ENCODE peak calls at places on chromosome 21, in eight cellular contexts. One of them, this sample, is unnamed.

GRCh38 chr21:31203371-31204054 is 140.5 kb downstream of the TIAM1 start:
- DNase-seq in neural progenitor cell: no peak
- DNase-seq in left lung: no peak
- DNase-seq in uterus: no peak
- DNase-seq in osteoblast: peak; percentile 76
- DNase-seq in effector memory CD4-positive, alpha-beta T cell: no peak
- DNase-seq in kidney: no peak
- DNase-seq in endothelial cell of umbilical vein: no peak
- DNase-seq in this sample: no peak

GRCh38 chr21:42651515-42652401 is 1.7 kb upstream of the PDE9A start:
- DNase-seq in uterus: no peak
- DNase-seq in effector memory CD4-positive, alpha-beta T cell: no peak
- DNase-seq in osteoblast: peak; percentile 76
- DNase-seq in neural progenitor cell: no peak
- DNase-seq in kidney: peak; percentile 90
- DNase-seq in left lung: no peak
- DNase-seq in endothelial cell of umbilical vein: no peak
- DNase-seq in this sample: no peak

GRCh38 chr21:38938343-38938742 is 132.6 kb downstream of the ETS2 start:
- DNase-seq in kidney: no peak
- DNase-seq in endothelial cell of umbilical vein: no peak
- DNase-seq in uterus: no peak
- DNase-seq in neural progenitor cell: peak; percentile 66
- DNase-seq in effector memory CD4-positive, alpha-beta T cell: no peak
- DNase-seq in osteoblast: no peak
- DNase-seq in left lung: no peak
- DNase-seq in this sample: no peak

GRCh38 chr21:25835397-25835796 is 100.6 kb downstream of the GABPA start:
- DNase-seq in neural progenitor cell: peak; percentile 2
- DNase-seq in osteoblast: peak; percentile 21
- DNase-seq in effector memory CD4-positive, alpha-beta T cell: no peak
- DNase-seq in left lung: no peak
- DNase-seq in uterus: no peak
- DNase-seq in kidney: no peak
- DNase-seq in endothelial cell of umbilical vein: no peak
- DNase-seq in this sample: no peak

GRCh38 chr21:39660596-39660995 is 47.9 kb downstream of the B3GALT5 start:
- DNase-seq in endothelial cell of umbilical vein: peak; percentile 43
- DNase-seq in uterus: peak; percentile 31
- DNase-seq in effector memory CD4-positive, alpha-beta T cell: no peak
- DNase-seq in left lung: no peak
- DNase-seq in neural progenitor cell: peak; percentile 25
- DNase-seq in osteoblast: no peak
- DNase-seq in kidney: no peak
- DNase-seq in this sample: no peak

GRCh38 chr21:39373634-39374033 is 24.7 kb upstream of the HMGN1 start:
- DNase-seq in endothelial cell of umbilical vein: peak; percentile 36
- DNase-seq in osteoblast: peak; percentile 90
- DNase-seq in left lung: no peak
- DNase-seq in kidney: no peak
- DNase-seq in neural progenitor cell: peak; percentile 55
- DNase-seq in effector memory CD4-positive, alpha-beta T cell: no peak
- DNase-seq in uterus: no peak
- DNase-seq in this sample: no peak

GRCh38 chr21:15896501-15896900 is 166.7 kb downstream of the USP25 start:
- DNase-seq in endothelial cell of umbilical vein: no peak
- DNase-seq in left lung: no peak
- DNase-seq in uterus: no peak
- DNase-seq in neural progenitor cell: no peak
- DNase-seq in effector memory CD4-positive, alpha-beta T cell: no peak
- DNase-seq in kidney: no peak
- DNase-seq in osteoblast: no peak
- DNase-seq in this sample: no peak

GRCh38 chr21:42411197-42411869 is 7.6 kb downstream of the UBASH3A start:
- DNase-seq in uterus: no peak
- DNase-seq in left lung: no peak
- DNase-seq in effector memory CD4-positive, alpha-beta T cell: no peak
- DNase-seq in neural progenitor cell: peak; percentile 47
- DNase-seq in endothelial cell of umbilical vein: no peak
- DNase-seq in kidney: no peak
- DNase-seq in osteoblast: no peak
- DNase-seq in this sample: no peak

GRCh38 chr21:26732442-26733221 is 112.6 kb downstream of the ADAMTS1 start:
- DNase-seq in effector memory CD4-positive, alpha-beta T cell: no peak
- DNase-seq in osteoblast: peak; percentile 64
- DNase-seq in neural progenitor cell: peak; percentile 62
- DNase-seq in endothelial cell of umbilical vein: peak; percentile 38
- DNase-seq in kidney: no peak
- DNase-seq in left lung: no peak
- DNase-seq in uterus: peak; percentile 54
- DNase-seq in this sample: no peak

GRCh38 chr21:39564200-39564599 is 48.5 kb upstream of the B3GALT5 start:
- DNase-seq in uterus: no peak
- DNase-seq in endothelial cell of umbilical vein: no peak
- DNase-seq in effector memory CD4-positive, alpha-beta T cell: no peak
- DNase-seq in neural progenitor cell: no peak
- DNase-seq in left lung: no peak
- DNase-seq in osteoblast: no peak
- DNase-seq in kidney: peak; percentile 82
- DNase-seq in this sample: no peak

GRCh38 chr21:16084776-16085364 is 355.1 kb downstream of the USP25 start:
- DNase-seq in uterus: peak; percentile 80
- DNase-seq in neural progenitor cell: no peak
- DNase-seq in kidney: no peak
- DNase-seq in left lung: no peak
- DNase-seq in osteoblast: peak; percentile 84
- DNase-seq in endothelial cell of umbilical vein: no peak
- DNase-seq in effector memory CD4-positive, alpha-beta T cell: no peak
- DNase-seq in this sample: no peak

GRCh38 chr21:46515109-46515508 is 56.4 kb downstream of the DIP2A start:
- DNase-seq in effector memory CD4-positive, alpha-beta T cell: peak; percentile 42
- DNase-seq in osteoblast: no peak
- DNase-seq in neural progenitor cell: no peak
- DNase-seq in endothelial cell of umbilical vein: peak; percentile 75
- DNase-seq in kidney: no peak
- DNase-seq in left lung: no peak
- DNase-seq in uterus: peak; percentile 26
- DNase-seq in this sample: no peak

GRCh38 chr21:9837946-9838801 is 683.2 kb upstream of the TPTE start:
- DNase-seq in effector memory CD4-positive, alpha-beta T cell: no peak
- DNase-seq in uterus: no peak
- DNase-seq in neural progenitor cell: no peak
- DNase-seq in left lung: no peak
- DNase-seq in endothelial cell of umbilical vein: no peak
- DNase-seq in osteoblast: peak; percentile 42
- DNase-seq in kidney: peak; percentile 81
- DNase-seq in this sample: no peak

GRCh38 chr21:26098758-26099157 is 71.8 kb downstream of the APP start:
- DNase-seq in left lung: no peak
- DNase-seq in osteoblast: no peak
- DNase-seq in uterus: no peak
- DNase-seq in kidney: no peak
- DNase-seq in neural progenitor cell: no peak
- DNase-seq in endothelial cell of umbilical vein: no peak
- DNase-seq in effector memory CD4-positive, alpha-beta T cell: no peak
- DNase-seq in this sample: no peak

GRCh38 chr21:43925096-43925481 is 60.1 kb downstream of the AGPAT3 start:
- DNase-seq in endothelial cell of umbilical vein: no peak
- DNase-seq in osteoblast: no peak
- DNase-seq in effector memory CD4-positive, alpha-beta T cell: no peak
- DNase-seq in kidney: peak; percentile 59
- DNase-seq in neural progenitor cell: no peak
- DNase-seq in uterus: no peak
- DNase-seq in left lung: no peak
- DNase-seq in this sample: no peak

GRCh38 chr21:27570306-27570868 is 603.5 kb upstream of the ADAMTS5 start:
- DNase-seq in uterus: peak; percentile 42
- DNase-seq in kidney: peak; percentile 71
- DNase-seq in osteoblast: peak; percentile 17
- DNase-seq in left lung: peak; percentile 37
- DNase-seq in endothelial cell of umbilical vein: peak; percentile 39
- DNase-seq in effector memory CD4-positive, alpha-beta T cell: no peak
- DNase-seq in neural progenitor cell: no peak
- DNase-seq in this sample: no peak

GRCh38 chr21:42161957-42162681 is 56.8 kb upstream of the ABCG1 start:
- DNase-seq in effector memory CD4-positive, alpha-beta T cell: no peak
- DNase-seq in osteoblast: no peak
- DNase-seq in left lung: no peak
- DNase-seq in kidney: peak; percentile 63
- DNase-seq in neural progenitor cell: peak; percentile 22
- DNase-seq in endothelial cell of umbilical vein: no peak
- DNase-seq in uterus: no peak
- DNase-seq in this sample: no peak

GRCh38 chr21:37484535-37485474 is 118.2 kb downstream of the DYRK1A start:
- DNase-seq in endothelial cell of umbilical vein: no peak
- DNase-seq in neural progenitor cell: no peak
- DNase-seq in osteoblast: no peak
- DNase-seq in left lung: no peak
- DNase-seq in kidney: no peak
- DNase-seq in effector memory CD4-positive, alpha-beta T cell: no peak
- DNase-seq in uterus: no peak
- DNase-seq in this sample: no peak

GRCh38 chr21:37483776-37484175 is 117.2 kb downstream of the DYRK1A start:
- DNase-seq in endothelial cell of umbilical vein: no peak
- DNase-seq in left lung: no peak
- DNase-seq in uterus: no peak
- DNase-seq in osteoblast: no peak
- DNase-seq in neural progenitor cell: peak; percentile 31
- DNase-seq in kidney: no peak
- DNase-seq in effector memory CD4-positive, alpha-beta T cell: no peak
- DNase-seq in this sample: no peak

GRCh38 chr21:37490084-37490483 is 123.5 kb downstream of the DYRK1A start:
- DNase-seq in effector memory CD4-positive, alpha-beta T cell: no peak
- DNase-seq in osteoblast: no peak
- DNase-seq in kidney: no peak
- DNase-seq in left lung: no peak
- DNase-seq in uterus: no peak
- DNase-seq in endothelial cell of umbilical vein: no peak
- DNase-seq in neural progenitor cell: no peak
- DNase-seq in this sample: no peak

GRCh38 chr21:37489553-37489952 is 123.0 kb downstream of the DYRK1A start:
- DNase-seq in left lung: no peak
- DNase-seq in endothelial cell of umbilical vein: peak; percentile 31
- DNase-seq in uterus: no peak
- DNase-seq in neural progenitor cell: no peak
- DNase-seq in effector memory CD4-positive, alpha-beta T cell: no peak
- DNase-seq in kidney: no peak
- DNase-seq in osteoblast: no peak
- DNase-seq in this sample: no peak
- H3K36me3 ChIP-seq in left lung: peaks cover 44% of the 10 kb centered on the region
- H3K36me3 ChIP-seq in endothelial cell of umbilical vein: peaks cover 3% of the 10 kb centered on the region
- H3K36me3 ChIP-seq in uterus: no peaks in the 10 kb centered on the region
- H3K36me3 ChIP-seq in neural progenitor cell: peaks cover 6% of the 10 kb centered on the region
- H3K36me3 ChIP-seq in effector memory CD4-positive, alpha-beta T cell: peaks cover 31% of the 10 kb centered on the region
- H3K36me3 ChIP-seq in kidney: peaks cover 33% of the 10 kb centered on the region
- H3K36me3 ChIP-seq in osteoblast: peaks cover 36% of the 10 kb centered on the region
- H3K36me3 ChIP-seq in this sample: no peaks in the 10 kb centered on the region

GRCh38 chr21:36699546-36700294 is 805 bp downstream of the SIM2 start:
- DNase-seq in effector memory CD4-positive, alpha-beta T cell: no peak
- DNase-seq in uterus: no peak
- DNase-seq in left lung: no peak
- DNase-seq in kidney: no peak
- DNase-seq in neural progenitor cell: peak; percentile 49
- DNase-seq in endothelial cell of umbilical vein: no peak
- DNase-seq in osteoblast: peak; percentile 93
- DNase-seq in this sample: no peak
- H3K4me3 ChIP-seq in effector memory CD4-positive, alpha-beta T cell: no peak overlapping the region
- H3K4me3 ChIP-seq in uterus: no peak overlapping the region
- H3K4me3 ChIP-seq in left lung: no peak overlapping the region
- H3K4me3 ChIP-seq in kidney: no peak overlapping the region
- H3K4me3 ChIP-seq in neural progenitor cell: peak overlapping the region; percentile 48
- H3K4me3 ChIP-seq in endothelial cell of umbilical vein: no peak overlapping the region
- H3K4me3 ChIP-seq in osteoblast: peak overlapping the region; percentile 77
- H3K4me3 ChIP-seq in this sample: no peak overlapping the region

DNA sequence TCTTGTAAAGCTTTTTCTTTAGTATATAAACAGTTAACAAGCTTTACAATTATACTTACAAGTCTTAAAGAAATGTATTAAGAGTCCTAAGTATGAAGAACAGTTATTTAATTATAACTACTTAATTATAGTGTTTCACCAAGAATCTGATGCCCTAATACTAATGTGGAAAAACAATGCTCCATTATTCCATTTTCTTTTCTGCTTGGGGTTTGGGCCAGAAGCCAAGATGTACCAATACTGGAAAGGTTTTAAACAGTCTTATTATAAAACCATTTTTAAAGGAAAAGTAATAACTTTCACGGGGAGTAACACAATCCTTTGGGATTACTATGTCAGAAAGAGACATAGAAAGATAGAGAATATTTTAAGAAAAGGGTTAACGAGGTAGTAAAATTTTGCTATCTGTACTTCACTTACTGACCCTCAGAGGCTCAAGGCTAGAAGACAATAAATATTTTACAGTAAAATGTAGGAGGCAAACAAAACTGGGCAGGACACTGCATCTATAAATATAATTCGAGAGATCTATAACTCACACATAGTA is 64.0 kb downstream of the LTN1 start:
- DNase-seq in endothelial cell of umbilical vein: no peak
- DNase-seq in uterus: no peak
- DNase-seq in neural progenitor cell: no peak
- DNase-seq in osteoblast: no peak
- DNase-seq in left lung: no peak
- DNase-seq in kidney: no peak
- DNase-seq in effector memory CD4-positive, alpha-beta T cell: no peak
- DNase-seq in this sample: no peak
- H3K36me3 ChIP-seq in endothelial cell of umbilical vein: no peaks in the 10 kb centered on the region
- H3K36me3 ChIP-seq in uterus: no peaks in the 10 kb centered on the region
- H3K36me3 ChIP-seq in neural progenitor cell: peaks cover 7% of the 10 kb centered on the region
- H3K36me3 ChIP-seq in osteoblast: peaks cover 16% of the 10 kb centered on the region
- H3K36me3 ChIP-seq in left lung: peaks cover 53% of the 10 kb centered on the region
- H3K36me3 ChIP-seq in kidney: no peaks in the 10 kb centered on the region
- H3K36me3 ChIP-seq in effector memory CD4-positive, alpha-beta T cell: peaks cover 11% of the 10 kb centered on the region
- H3K36me3 ChIP-seq in this sample: no peaks in the 10 kb centered on the region

GRCh38 chr21:28883931-28884330 is 108.7 kb downstream of the LTN1 start:
- DNase-seq in left lung: no peak
- DNase-seq in kidney: no peak
- DNase-seq in osteoblast: no peak
- DNase-seq in neural progenitor cell: no peak
- DNase-seq in effector memory CD4-positive, alpha-beta T cell: no peak
- DNase-seq in endothelial cell of umbilical vein: no peak
- DNase-seq in uterus: no peak
- DNase-seq in this sample: no peak

GRCh38 chr21:28882345-28882744 is 110.3 kb downstream of the LTN1 start:
- DNase-seq in endothelial cell of umbilical vein: no peak
- DNase-seq in neural progenitor cell: no peak
- DNase-seq in kidney: no peak
- DNase-seq in effector memory CD4-positive, alpha-beta T cell: no peak
- DNase-seq in uterus: no peak
- DNase-seq in left lung: no peak
- DNase-seq in osteoblast: no peak
- DNase-seq in this sample: no peak

GRCh38 chr21:28884976-28885852 is 107.5 kb downstream of the LTN1 start:
- DNase-seq in effector memory CD4-positive, alpha-beta T cell: peak; percentile 87
- DNase-seq in endothelial cell of umbilical vein: peak; percentile 93
- DNase-seq in left lung: peak; percentile 93
- DNase-seq in uterus: peak; percentile 93
- DNase-seq in neural progenitor cell: peak; percentile 89
- DNase-seq in kidney: peak; percentile 97
- DNase-seq in osteoblast: peak; percentile 94
- DNase-seq in this sample: peak; percentile 98

GRCh38 chr21:28884481-28884880 is 108.2 kb downstream of the LTN1 start:
- DNase-seq in effector memory CD4-positive, alpha-beta T cell: no peak
- DNase-seq in kidney: no peak
- DNase-seq in osteoblast: peak; percentile 53
- DNase-seq in left lung: no peak
- DNase-seq in endothelial cell of umbilical vein: no peak
- DNase-seq in uterus: no peak
- DNase-seq in neural progenitor cell: no peak
- DNase-seq in this sample: peak; percentile 4

GRCh38 chr21:28885853-28886177 is 106.9 kb downstream of the LTN1 start:
- DNase-seq in left lung: no peak
- DNase-seq in osteoblast: no peak
- DNase-seq in effector memory CD4-positive, alpha-beta T cell: no peak
- DNase-seq in endothelial cell of umbilical vein: no peak
- DNase-seq in uterus: no peak
- DNase-seq in kidney: no peak
- DNase-seq in neural progenitor cell: no peak
- DNase-seq in this sample: no peak
- H3K4me3 ChIP-seq in left lung: no peak overlapping the region
- H3K4me3 ChIP-seq in osteoblast: no peak overlapping the region
- H3K4me3 ChIP-seq in effector memory CD4-positive, alpha-beta T cell: no peak overlapping the region
- H3K4me3 ChIP-seq in endothelial cell of umbilical vein: no peak overlapping the region
- H3K4me3 ChIP-seq in uterus: peak overlapping the region; percentile 62
- H3K4me3 ChIP-seq in kidney: peak overlapping the region; percentile 97
- H3K4me3 ChIP-seq in neural progenitor cell: no peak overlapping the region
- H3K4me3 ChIP-seq in this sample: no peak overlapping the region

This sample was measured in GM06990.